ENCODE peak calls at places on chromosomes 3 and 15, in seven cellular contexts. L is SK-N-SH, Y is dorsolateral prefrontal cortex, B is neural progenitor cell, H is coronary artery, G is upper lobe of right lung, J is heart right ventricle. M is an unnamed sample.

GRCh38 chr3:132448211-132448961 is 31.1 kb downstream of the DNAJC13 start:
- DNase-seq in L (no peak), Y (no peak), B (no peak), H (peak), G (no peak), J (peak), M (no peak)

GRCh38 chr3:154973851-154974250 is 106.3 kb upstream of the MME start:
- DNase-seq in L (no peak), Y (no peak), B (no peak), H (no peak), G (no peak), J (no peak), M (no peak)

GRCh38 chr15:48785712-48786111 is 25.2 kb downstream of the CEP152 start:
- DNase-seq in L (no peak), Y (no peak), B (no peak), H (no peak), G (no peak), J (no peak), M (no peak)

GRCh38 chr3:24340161-24340560 is 154.5 kb downstream of the THRB start:
- DNase-seq in L (no peak), Y (no peak), B (no peak), H (no peak), G (no peak), J (no peak), M (no peak)

GRCh38 chr3:183375337-183375736 is 53.1 kb downstream of the MCF2L2 start:
- DNase-seq in L (no peak), Y (no peak), B (no peak), H (no peak), G (no peak), J (no peak), M (no peak)

GRCh38 chr15:95174880-95175279 is 943.5 kb downstream of the MCTP2 start:
- DNase-seq in L (no peak), Y (no peak), B (no peak), H (no peak), G (no peak), J (no peak), M (no peak)

GRCh38 chr3:48130321-48130881 is 57.8 kb downstream of the CDC25A start:
- DNase-seq in L (no peak), Y (no peak), B (no peak), H (peak), G (peak), J (peak), M (no peak)

GRCh38 chr3:187669675-187670504 is at the start of gene SST:
- DNase-seq in L (no peak), Y (no peak), B (peak), H (no peak), G (peak), J (peak), M (no peak)

GRCh38 chr3:155743616-155744015 is 1.3 kb downstream of the PLCH1 start:
- DNase-seq in L (peak), Y (no peak), B (no peak), H (no peak), G (no peak), J (no peak), M (no peak)

GRCh38 chr15:39411102-39411989 is 169.5 kb upstream of the THBS1 start:
- DNase-seq in L (no peak), Y (no peak), B (no peak), H (no peak), G (no peak), J (no peak), M (peak)

GRCh38 chr15:33215941-33216872 is 21.7 kb upstream of the FMN1 start:
- DNase-seq in L (no peak), Y (no peak), B (peak), H (no peak), G (no peak), J (no peak), M (no peak)

GRCh38 chr3:57085211-57085610 is 24.7 kb downstream of the SPATA12 start:
- DNase-seq in L (no peak), Y (no peak), B (no peak), H (no peak), G (no peak), J (no peak), M (no peak)

GRCh38 chr3:170154569-170155143 is 26.9 kb downstream of the PHC3 start:
- DNase-seq in L (peak), Y (no peak), B (peak), H (no peak), G (no peak), J (no peak), M (peak)

GRCh38 chr3:170090601-170090981 is 52.8 kb downstream of the GPR160 start:
- DNase-seq in L (no peak), Y (no peak), B (no peak), H (no peak), G (no peak), J (no peak), M (no peak)

GRCh38 chr15:59138243-59138642 is 33.3 kb downstream of the CCNB2 start:
- DNase-seq in L (peak), Y (no peak), B (peak), H (no peak), G (peak), J (peak), M (peak)

GRCh38 chr15:39115379-39116057 is 465.4 kb upstream of the THBS1 start:
- DNase-seq in L (no peak), Y (no peak), B (no peak), H (no peak), G (no peak), J (no peak), M (no peak)

GRCh38 chr15:35533130-35534110 is 12.5 kb downstream of the DPH6 start:
- DNase-seq in L (no peak), Y (no peak), B (no peak), H (no peak), G (no peak), J (no peak), M (no peak)

GRCh38 chr3:179955798-179956197 is 80.9 kb downstream of the PEX5L start:
- DNase-seq in L (no peak), Y (no peak), B (no peak), H (no peak), G (no peak), J (no peak), M (no peak)

GRCh38 chr15:64334530-64334929 is 21.4 kb downstream of the CSNK1G1 start:
- DNase-seq in L (no peak), Y (no peak), B (no peak), H (no peak), G (no peak), J (no peak), M (no peak)

GRCh38 chr3:72265250-72265649 is 480.3 kb upstream of the PROK2 start:
- DNase-seq in L (no peak), Y (no peak), B (peak), H (no peak), G (no peak), J (no peak), M (no peak)

GRCh38 chr15:59189224-59189623 is 17.4 kb upstream of the LDHAL6B start:
- DNase-seq in L (no peak), Y (no peak), B (no peak), H (no peak), G (no peak), J (no peak), M (no peak)

GRCh38 chr15:67119238-67119846 is 53.9 kb downstream of the SMAD3 start:
- DNase-seq in L (no peak), Y (no peak), B (no peak), H (no peak), G (no peak), J (no peak), M (no peak)

GRCh38 chr15:99954361-99955180 is 221.3 kb upstream of the LYSMD4 start:
- DNase-seq in L (no peak), Y (peak), B (no peak), H (peak), G (no peak), J (no peak), M (no peak)

GRCh38 chr15:69509131-69509530 is 56.5 kb downstream of the RPLP1 start:
- DNase-seq in L (no peak), Y (no peak), B (no peak), H (no peak), G (no peak), J (no peak), M (no peak)

GRCh38 chr3:89107461-89108035 is at the start of gene EPHA3:
- DNase-seq in L (peak), Y (peak), B (peak), H (peak), G (peak), J (peak), M (no peak)

GRCh38 chr15:71015342-71015741 is 99.9 kb upstream of the THSD4 start:
- DNase-seq in L (no peak), Y (no peak), B (no peak), H (no peak), G (no peak), J (no peak), M (no peak)

GRCh38 chr3:158217992-158218391 is 108.1 kb downstream of the RSRC1 start:
- DNase-seq in L (no peak), Y (no peak), B (peak), H (no peak), G (no peak), J (no peak), M (no peak)

GRCh38 chr3:98784666-98785600 is 21.8 kb downstream of the ST3GAL6 start:
- DNase-seq in L (no peak), Y (no peak), B (no peak), H (no peak), G (no peak), J (no peak), M (no peak)

GRCh38 chr15:78449220-78449999 is 11.4 kb downstream of the IREB2 start:
- DNase-seq in L (no peak), Y (no peak), B (no peak), H (no peak), G (no peak), J (no peak), M (no peak)

GRCh38 chr15:45234562-45235235 is 17.3 kb upstream of the SLC28A2 start:
- DNase-seq in L (no peak), Y (no peak), B (no peak), H (no peak), G (no peak), J (no peak), M (no peak)

GRCh38 chr3:31173118-31173718 is 278.8 kb upstream of the GADL1 start:
- DNase-seq in L (no peak), Y (no peak), B (no peak), H (no peak), G (no peak), J (no peak), M (no peak)

GRCh38 chr15:65996901-65997300 is 127.6 kb downstream of the RAB11A start:
- DNase-seq in L (no peak), Y (no peak), B (no peak), H (no peak), G (no peak), J (no peak), M (no peak)

GRCh38 chr3:36494461-36495109 is 114.3 kb downstream of the STAC start:
- DNase-seq in L (peak), Y (no peak), B (no peak), H (no peak), G (peak), J (no peak), M (no peak)

GRCh38 chr3:184262166-184262926 is 993 bp upstream of the CAMK2N2 start:
- DNase-seq in L (peak), Y (no peak), B (peak), H (no peak), G (no peak), J (no peak), M (no peak)

GRCh38 chr3:41601404-41601987 is 360.4 kb downstream of the ULK4 start:
- DNase-seq in L (no peak), Y (no peak), B (no peak), H (no peak), G (no peak), J (no peak), M (no peak)

GRCh38 chr15:66046751-66047150 is 177.5 kb downstream of the RAB11A start:
- DNase-seq in L (peak), Y (no peak), B (no peak), H (no peak), G (no peak), J (no peak), M (no peak)

GRCh38 chr3:38459499-38460048 is 5.9 kb downstream of the ACVR2B start:
- DNase-seq in L (no peak), Y (no peak), B (no peak), H (no peak), G (no peak), J (no peak), M (no peak)

GRCh38 chr3:38457111-38458003 is 3.7 kb downstream of the ACVR2B start:
- DNase-seq in L (no peak), Y (no peak), B (no peak), H (no peak), G (no peak), J (no peak), M (no peak)

GRCh38 chr3:38460377-38461085 is 6.8 kb downstream of the ACVR2B start:
- DNase-seq in L (no peak), Y (no peak), B (no peak), H (no peak), G (no peak), J (no peak), M (no peak)

GRCh38 chr3:38461086-38461390 is 7.3 kb downstream of the ACVR2B start:
- DNase-seq in L (no peak), Y (no peak), B (no peak), H (no peak), G (no peak), J (no peak), M (no peak)

GRCh38 chr3:38458796-38459498 is 5.3 kb downstream of the ACVR2B start:
- DNase-seq in L (peak), Y (no peak), B (no peak), H (no peak), G (peak), J (peak), M (no peak)
- TF ChIP-seq CTCF in L (no peak), Y (no peak), B (no peak), H (no peak), G (no peak), J (no peak), M (no peak)

GRCh38 chr3:111967071-111967470 is 11.8 kb upstream of the ABHD10 start:
- DNase-seq in L (no peak), Y (no peak), B (no peak), H (no peak), G (no peak), J (no peak), M (no peak)

GRCh38 chr3:111971533-111971932 is 7.3 kb upstream of the ABHD10 start:
- DNase-seq in L (no peak), Y (no peak), B (no peak), H (no peak), G (no peak), J (peak), M (no peak)

GRCh38 chr3:111968319-111969059 is 10.3 kb upstream of the ABHD10 start:
- DNase-seq in L (no peak), Y (no peak), B (no peak), H (no peak), G (no peak), J (no peak), M (no peak)

GRCh38 chr3:111965484-111965883 is 13.3 kb upstream of the ABHD10 start:
- DNase-seq in L (no peak), Y (no peak), B (no peak), H (no peak), G (no peak), J (no peak), M (no peak)

DNA sequence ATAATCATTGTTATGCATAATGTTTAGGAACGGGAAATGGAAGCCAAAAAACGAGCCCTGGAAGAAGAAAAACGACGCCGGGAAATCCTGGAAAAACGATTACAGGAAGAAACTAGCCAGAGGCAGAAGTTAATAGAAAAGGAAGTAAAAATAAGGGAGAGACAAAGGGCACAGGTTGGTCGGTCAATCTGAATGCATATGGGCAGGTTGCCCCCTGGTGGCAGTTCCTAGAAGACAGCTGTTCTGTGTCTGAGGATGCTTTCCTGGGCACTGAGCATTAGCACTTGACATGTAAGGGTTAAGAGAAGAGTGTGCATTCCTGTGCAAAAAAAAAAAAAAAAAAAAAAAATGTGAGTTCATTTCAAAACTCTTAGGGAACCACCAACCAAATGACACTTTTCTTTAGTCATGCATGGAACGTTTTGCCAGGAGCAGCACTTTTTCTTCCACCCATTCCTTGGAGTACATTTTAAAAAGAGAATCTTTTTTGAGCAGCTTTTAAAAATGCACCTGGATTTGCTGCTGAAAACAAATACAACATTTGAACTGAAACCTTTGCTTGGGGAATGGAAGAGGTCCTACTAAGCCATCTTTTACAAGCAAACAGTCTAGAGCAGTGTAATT is 11.1 kb upstream of the ABHD10 start:
- DNase-seq in L (peak), Y (peak), B (peak), H (peak), G (peak), J (peak), M (peak)
- H3K4me3 ChIP-seq in L (no peak), Y (no peak), B (no peak), H (no peak), G (no peak), J (no peak), M (no peak)

GRCh38 chr3:129979891-129980290 is 5.4 kb downstream of the TRH start:
- DNase-seq in L (no peak), Y (no peak), B (no peak), H (no peak), G (no peak), J (no peak), M (no peak)

GRCh38 chr3:129983561-129983960 is 9.0 kb downstream of the TRH start:
- DNase-seq in L (no peak), Y (no peak), B (no peak), H (no peak), G (no peak), J (no peak), M (no peak)

GRCh38 chr3:129985113-129985512 is 10.6 kb downstream of the TRH start:
- DNase-seq in L (peak), Y (no peak), B (no peak), H (no peak), G (peak), J (peak), M (no peak)

GRCh38 chr3:129988429-129988828 is 13.9 kb downstream of the TRH start:
- DNase-seq in L (no peak), Y (no peak), B (no peak), H (no peak), G (peak), J (no peak), M (no peak)

GRCh38 chr3:129984124-129984523 is 9.6 kb downstream of the TRH start:
- DNase-seq in L (no peak), Y (no peak), B (peak), H (no peak), G (no peak), J (no peak), M (no peak)
- TF ChIP-seq CTCF in L (no peak), Y (no peak), B (no peak), H (no peak), G (no peak), J (no peak), M (no peak)

GRCh38 chr15:85693277-85693676 is 101.4 kb downstream of the KLHL25 start:
- DNase-seq in L (no peak), Y (no peak), B (no peak), H (no peak), G (no peak), J (no peak), M (no peak)
- H3K4me3 ChIP-seq in L (no peak), Y (no peak), B (no peak), H (no peak), G (no peak), J (no peak), M (peak)

GRCh38 chr3:160343132-160343531 is 55.9 kb downstream of the IFT80 start:
- DNase-seq in L (peak), Y (no peak), B (peak), H (no peak), G (no peak), J (no peak), M (no peak)
- TF ChIP-seq CTCF in L (peak), Y (peak), B (peak), H (no peak), G (peak), J (no peak), M (peak)

GRCh38 chr3:50674349-50675178 is at the start of gene DOCK3:
- DNase-seq in L (peak), Y (no peak), B (peak), H (no peak), G (peak), J (peak), M (no peak)

GRCh38 chr3:50672656-50673055 is 2.1 kb upstream of the DOCK3 start:
- DNase-seq in L (no peak), Y (no peak), B (no peak), H (no peak), G (no peak), J (no peak), M (no peak)

GRCh38 chr3:50675179-50676030 is 678 bp downstream of the DOCK3 start:
- DNase-seq in L (peak), Y (peak), B (peak), H (no peak), G (peak), J (peak), M (no peak)

GRCh38 chr3:50676031-50676705 is 1.4 kb downstream of the DOCK3 start:
- DNase-seq in L (no peak), Y (no peak), B (no peak), H (no peak), G (no peak), J (no peak), M (no peak)

DNA sequence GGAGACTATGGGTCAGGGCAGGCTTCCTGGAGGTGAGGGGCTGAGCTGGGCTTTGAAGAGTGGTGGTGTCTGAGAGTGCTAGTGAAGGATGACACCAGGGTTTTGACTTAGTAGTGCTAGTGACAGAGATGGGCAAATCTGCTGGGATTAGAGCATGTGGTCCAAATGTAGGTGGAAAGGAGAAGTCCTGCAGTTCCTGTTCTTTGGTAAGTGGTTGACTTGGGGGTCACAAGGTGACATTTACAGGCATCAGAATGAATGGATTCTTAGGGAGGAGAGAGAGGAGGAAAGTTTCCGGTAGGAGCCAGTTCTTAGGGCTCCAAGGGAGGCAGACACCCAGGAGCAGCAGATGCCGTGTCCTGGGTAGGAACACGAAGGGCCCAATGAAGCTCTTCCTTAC is 790 bp upstream of the DOCK3 start:
- DNase-seq in L (no peak), Y (no peak), B (no peak), H (no peak), G (no peak), J (no peak), M (no peak)
- H3K4me3 ChIP-seq in L (no peak), Y (peak), B (peak), H (no peak), G (peak), J (no peak), M (no peak)

GRCh38 chr3:112013784-112014143 is 15.0 kb downstream of the TAGLN3 start:
- DNase-seq in L (no peak), Y (no peak), B (no peak), H (no peak), G (no peak), J (no peak), M (no peak)
- TF ChIP-seq CTCF in L (no peak), Y (no peak), B (no peak), H (no peak), G (no peak), J (no peak), M (no peak)

GRCh38 chr3:149198611-149199010 is 23.0 kb downstream of the CP start:
- DNase-seq in L (no peak), Y (no peak), B (peak), H (no peak), G (no peak), J (no peak), M (no peak)
- H3K4me3 ChIP-seq in L (no peak), Y (no peak), B (peak), H (no peak), G (no peak), J (no peak), M (no peak)

GRCh38 chr3:195224156-195224979 is 46.6 kb downstream of the XXYLT1 start:
- DNase-seq in L (no peak), Y (peak), B (no peak), H (peak), G (peak), J (no peak), M (no peak)
- TF ChIP-seq CTCF in L (no peak), Y (no peak), B (no peak), H (no peak), G (no peak), J (no peak), M (no peak)

M was measured in GM12864.